ENCODE peak calls at places on chromosomes 13 and 19, in four cellular contexts. One of them, this sample, is unnamed.

GRCh38 chr13:37484056-37484455 is 114.5 kb downstream of the POSTN start:
- DNase-seq in DMS153: no peak
- DNase-seq in tibial nerve: no peak
- DNase-seq in heart left ventricle: no peak
- DNase-seq in this sample: no peak

GRCh38 chr13:60572003-60572792 is 175.2 kb downstream of the TDRD3 start:
- DNase-seq in DMS153: no peak
- DNase-seq in tibial nerve: no peak
- DNase-seq in heart left ventricle: no peak
- DNase-seq in this sample: no peak

GRCh38 chr13:77986699-77987098 is 68.1 kb upstream of the EDNRB start:
- DNase-seq in DMS153: no peak
- DNase-seq in tibial nerve: no peak
- DNase-seq in heart left ventricle: no peak
- DNase-seq in this sample: no peak

GRCh38 chr13:48505597-48506091 is 27.2 kb downstream of the RCBTB2 start:
- DNase-seq in DMS153: no peak
- DNase-seq in tibial nerve: peak
- DNase-seq in heart left ventricle: peak
- DNase-seq in this sample: no peak

GRCh38 chr13:37277435-37278144 is 172.1 kb upstream of the CSNK1A1L start:
- DNase-seq in DMS153: no peak
- DNase-seq in tibial nerve: no peak
- DNase-seq in heart left ventricle: no peak
- DNase-seq in this sample: no peak

GRCh38 chr13:41019027-41019487 is at the start of gene ELF1:
- DNase-seq in DMS153: peak
- DNase-seq in tibial nerve: peak
- DNase-seq in heart left ventricle: no peak
- DNase-seq in this sample: peak

GRCh38 chr13:98584668-98585397 is 7.9 kb upstream of the STK24 start:
- DNase-seq in DMS153: no peak
- DNase-seq in tibial nerve: no peak
- DNase-seq in heart left ventricle: no peak
- DNase-seq in this sample: no peak

GRCh38 chr19:14954071-14954655 is 12.9 kb downstream of the OR7C2 start:
- DNase-seq in DMS153: no peak
- DNase-seq in tibial nerve: no peak
- DNase-seq in heart left ventricle: no peak
- DNase-seq in this sample: no peak

GRCh38 chr19:43895727-43896126 is 39.4 kb downstream of the ZNF45 start:
- DNase-seq in DMS153: no peak
- DNase-seq in tibial nerve: no peak
- DNase-seq in heart left ventricle: no peak
- DNase-seq in this sample: no peak

GRCh38 chr13:72959643-72960042 is 99.2 kb upstream of the KLF5 start:
- DNase-seq in DMS153: no peak
- DNase-seq in tibial nerve: no peak
- DNase-seq in heart left ventricle: no peak
- DNase-seq in this sample: no peak

GRCh38 chr13:52002361-52002760 is 8.9 kb downstream of the ATP7B start:
- DNase-seq in DMS153: no peak
- DNase-seq in tibial nerve: no peak
- DNase-seq in heart left ventricle: no peak
- DNase-seq in this sample: no peak

GRCh38 chr19:58364127-58364526 is 1.6 kb upstream of the ZNF497 start:
- DNase-seq in DMS153: no peak
- DNase-seq in tibial nerve: no peak
- DNase-seq in heart left ventricle: no peak
- DNase-seq in this sample: no peak

GRCh38 chr13:79678100-79678499 is 197.1 kb downstream of the NDFIP2 start:
- DNase-seq in DMS153: no peak
- DNase-seq in tibial nerve: no peak
- DNase-seq in heart left ventricle: no peak
- DNase-seq in this sample: no peak

GRCh38 chr13:19864018-19864338 is 529 bp upstream of the ZMYM5 start:
- DNase-seq in DMS153: no peak
- DNase-seq in tibial nerve: no peak
- DNase-seq in heart left ventricle: peak
- DNase-seq in this sample: peak

GRCh38 chr19:1235625-1236538 is 1.9 kb downstream of the CBARP start:
- DNase-seq in DMS153: no peak
- DNase-seq in tibial nerve: no peak
- DNase-seq in heart left ventricle: no peak
- DNase-seq in this sample: no peak

GRCh38 chr13:31468114-31468902 is 268.5 kb downstream of the B3GLCT start:
- DNase-seq in DMS153: no peak
- DNase-seq in tibial nerve: no peak
- DNase-seq in heart left ventricle: no peak
- DNase-seq in this sample: no peak

This sample was measured in NCI-H510A.